ENCODE peak calls at places on chromosomes 6 and 20, in five cellular contexts. C is IMR-90; F is iris pigment epithelial cell; M is activated T-helper 1 cell treated with Interleukin-2 at 50 U/mL for 16 hours; X is stimulated activated CD4-positive, alpha-beta T cell treated with anti-CD3 and anti-CD28 coated beads, Interleukin-1b, Interleukin-23, amount 100 ng/mL, for 1 hour. P is an unnamed sample.

GRCh38 chr6:169368200-169368599 is 114.6 kb upstream of the THBS2 start:
- DNase-seq in M (no peak), C (no peak), X (no peak), F (no peak), P (no peak)

GRCh38 chr20:36741072-36741471 is 4.8 kb downstream of the NDRG3 start:
- DNase-seq in M (no peak), X (no peak), F (no peak), C (no peak), P (no peak)

GRCh38 chr20:8076505-8077498 is 55.3 kb upstream of the PLCB1 start:
- DNase-seq in C (peak), F (peak), X (no peak), M (no peak), P (no peak)

GRCh38 chr20:44248420-44248759 is 1.3 kb downstream of the GDAP1L1 start:
- DNase-seq in M (no peak), X (no peak), C (no peak), F (no peak), P (no peak)

GRCh38 chr6:137657351-137657911 is 163.2 kb upstream of the OLIG3 start:
- DNase-seq in C (no peak), X (no peak), M (no peak), F (no peak), P (no peak)

GRCh38 chr6:4902363-4902762 is 101.5 kb downstream of the RPP40 start:
- DNase-seq in X (no peak), F (no peak), M (no peak), C (no peak), P (no peak)

GRCh38 chr6:31400467-31401289 is 2.7 kb upstream of the MICA start:
- DNase-seq in C (peak), X (no peak), M (peak), F (peak), P (no peak)

GRCh38 chr20:46709459-46710148 is at the start of gene SLC2A10:
- DNase-seq in M (no peak), C (peak), X (no peak), F (peak), P (no peak)

GRCh38 chr6:27591660-27592059 is 118.8 kb upstream of the ZNF184 start:
- DNase-seq in M (no peak), X (no peak), F (peak), C (peak), P (peak)

GRCh38 chr6:90660971-90661370 is 74.1 kb upstream of the MAP3K7 start:
- DNase-seq in F (no peak), C (no peak), X (no peak), M (no peak), P (no peak)

GRCh38 chr6:71171478-71172070 is 117.0 kb upstream of the OGFRL1 start:
- DNase-seq in M (no peak), F (no peak), C (no peak), X (no peak), P (no peak)

GRCh38 chr20:57160985-57161384 is 105.5 kb downstream of the BMP7 start:
- DNase-seq in C (no peak), M (no peak), F (no peak), X (no peak), P (no peak)

GRCh38 chr6:27726620-27727023 is 185.6 kb downstream of the OR2B2 start:
- DNase-seq in F (peak), M (no peak), C (peak), X (no peak), P (peak)

GRCh38 chr20:2751868-2752630 is 48.4 kb downstream of the CPXM1 start:
- DNase-seq in X (no peak), C (no peak), M (peak), F (peak), P (no peak)